ENCODE peak calls at places on chromosomes 11 and 22, in six cellular contexts. X, G, A, L, Z and S are unnamed samples.

GRCh38 chr11:60914620-60915249 is 777 bp downstream of the TMEM109 start:
- DNase-seq in X (peak), L (peak), A (no peak), Z (no peak), G (peak), S (no peak)

GRCh38 chr22:30636226-30637077 is 871 bp downstream of the SLC35E4 start:
- DNase-seq in Z (no peak), A (no peak), G (peak), L (peak), X (peak), S (no peak)

GRCh38 chr11:73530109-73530508 is 67.8 kb downstream of the FAM168A start:
- DNase-seq in A (no peak), L (no peak), G (peak), Z (no peak), X (no peak), S (no peak)

GRCh38 chr11:12117200-12117995 is 7.0 kb downstream of the MICAL2 start:
- DNase-seq in G (no peak), X (no peak), L (peak), Z (no peak), A (no peak), S (no peak)

GRCh38 chr11:8813658-8814057 is 97.3 kb upstream of the AKIP1 start:
- DNase-seq in L (peak), X (peak), A (peak), Z (no peak), G (peak), S (peak)

GRCh38 chr22:24807284-24807950 is 1.4 kb downstream of the SGSM1 start:
- DNase-seq in G (no peak), X (no peak), L (peak), A (no peak), Z (no peak), S (no peak)

GRCh38 chr11:33478111-33478573 is 221.0 kb downstream of the HIPK3 start:
- DNase-seq in A (no peak), G (no peak), X (no peak), L (no peak), Z (no peak), S (no peak)

GRCh38 chr11:15826826-15827225 is 529.5 kb downstream of the SOX6 start:
- DNase-seq in Z (no peak), L (no peak), X (no peak), G (peak), A (no peak), S (no peak)

GRCh38 chr11:16789560-16790483 is 51.4 kb downstream of the C11orf58 start:
- DNase-seq in A (no peak), G (no peak), L (no peak), Z (no peak), X (no peak), S (no peak)

GRCh38 chr11:79503028-79503427 is 62.2 kb upstream of the TENM4 start:
- DNase-seq in G (no peak), X (peak), Z (no peak), L (no peak), A (no peak), S (no peak)

GRCh38 chr11:69557266-69557665 is 75.8 kb downstream of the LINC01488 start:
- DNase-seq in A (no peak), X (no peak), L (no peak), G (no peak), Z (no peak), S (no peak)

GRCh38 chr22:30821863-30822215 is 127.2 kb downstream of the OSBP2 start:
- DNase-seq in L (no peak), Z (no peak), G (no peak), X (no peak), A (no peak), S (no peak)

GRCh38 chr11:47186076-47186936 is at the start of gene PACSIN3:
- DNase-seq in G (peak), A (peak), X (no peak), Z (no peak), L (peak), S (no peak)

GRCh38 chr11:60785806-60786361 is 751 bp downstream of the MS4A10 start:
- DNase-seq in A (no peak), G (no peak), X (peak), Z (no peak), L (peak), S (no peak)

GRCh38 chr11:126029805-126030204 is 32.9 kb downstream of the CDON start:
- DNase-seq in L (no peak), A (no peak), X (no peak), Z (no peak), G (no peak), S (no peak)

GRCh38 chr22:44964722-44965078 is 45.1 kb downstream of the PHF21B start:
- DNase-seq in Z (no peak), X (no peak), A (no peak), G (no peak), L (no peak), S (no peak)

GRCh38 chr11:1779806-1780699 is 16.3 kb upstream of the CTSD start:
- DNase-seq in X (no peak), L (no peak), Z (no peak), G (no peak), A (no peak), S (no peak)

GRCh38 chr11:33861911-33862310 is 30.0 kb downstream of the LMO2 start:
- DNase-seq in A (no peak), Z (no peak), L (no peak), X (no peak), G (no peak), S (no peak)

GRCh38 chr11:122729139-122729538 is 73.6 kb downstream of the UBASH3B start:
- DNase-seq in L (no peak), G (no peak), Z (no peak), X (no peak), A (no peak), S (no peak)

GRCh38 chr22:22556995-22557925 is 1.8 kb downstream of the PRAME start:
- DNase-seq in A (no peak), L (no peak), X (no peak), G (no peak), Z (no peak), S (no peak)

GRCh38 chr22:44709881-44710400 is 7.9 kb downstream of the PRR5 start:
- DNase-seq in X (no peak), Z (no peak), L (no peak), G (no peak), A (no peak), S (no peak)

GRCh38 chr22:23200896-23201295 is 20.6 kb downstream of the BCR start:
- DNase-seq in X (no peak), Z (no peak), L (no peak), A (no peak), G (no peak), S (no peak)